ENCODE peak calls at places on chromosome 1, in eight cellular contexts. R is hepatocyte; V is thoracic aorta; G is CD8-positive, alpha-beta T cell; Q is GM23248; H is CD4-positive, alpha-beta memory T cell; W is cardiac muscle cell; J is pancreas. U is an unnamed sample.

GRCh38 chr1:174999926-175000696 is at the start of gene CACYBP:
- DNase-seq in V (no peak), W (peak), G (no peak), Q (peak), J (no peak), R (no peak), H (no peak), U (no peak)

GRCh38 chr1:30895382-30895941 is 13.1 kb downstream of the SDC3 start:
- DNase-seq in Q (no peak), H (no peak), R (no peak), G (no peak), V (no peak), J (no peak), W (peak), U (no peak)

GRCh38 chr1:40182956-40183710 is 21.9 kb downstream of the RLF start:
- DNase-seq in V (no peak), Q (peak), J (no peak), R (peak), H (no peak), W (peak), G (no peak), U (no peak)

GRCh38 chr1:30616759-30617158 is 106.6 kb downstream of the MATN1 start:
- DNase-seq in Q (no peak), G (no peak), H (no peak), R (no peak), J (no peak), V (no peak), W (no peak), U (no peak)

GRCh38 chr1:219322766-219323165 is 149.1 kb downstream of the LYPLAL1 start:
- DNase-seq in G (no peak), J (no peak), H (no peak), Q (no peak), R (no peak), V (no peak), W (no peak), U (no peak)

GRCh38 chr1:107389410-107390075 is 248.7 kb downstream of the NTNG1 start:
- DNase-seq in W (no peak), V (no peak), H (no peak), G (no peak), Q (peak), J (no peak), R (no peak), U (no peak)

GRCh38 chr1:116472431-116472961 is 98.3 kb downstream of the CD58 start:
- DNase-seq in R (no peak), J (no peak), G (no peak), Q (no peak), V (no peak), W (peak), H (no peak), U (no peak)

GRCh38 chr1:47181955-47182680 is 7.7 kb downstream of the PDZK1IP1 start:
- DNase-seq in W (peak), H (no peak), Q (no peak), R (no peak), G (no peak), J (no peak), V (no peak), U (no peak)

GRCh38 chr1:65525297-65526048 is 105.0 kb downstream of the LEPR start:
- DNase-seq in V (no peak), J (peak), W (peak), H (no peak), G (no peak), Q (peak), R (peak), U (no peak)

GRCh38 chr1:67532452-67533216 is 102.4 kb upstream of the SERBP1 start:
- DNase-seq in J (peak), Q (peak), V (no peak), H (peak), W (peak), G (no peak), R (peak), U (peak)

GRCh38 chr1:52002038-52002917 is 11.8 kb upstream of the RAB3B start:
- DNase-seq in Q (peak), G (peak), R (peak), V (peak), H (peak), W (peak), J (peak), U (no peak)

GRCh38 chr1:27122652-27123051 is 32.3 kb downstream of the SLC9A1 start:
- DNase-seq in H (no peak), W (peak), G (no peak), V (peak), J (peak), Q (peak), R (peak), U (peak)
- H3K27ac ChIP-seq in H (no peak), W (no peak), G (no peak), V (peak), J (no peak), Q (peak), R (peak), U (no peak)

GRCh38 chr1:13708380-13709010 is 8.5 kb downstream of the PRDM2 start:
- DNase-seq in Q (no peak), G (no peak), J (no peak), W (no peak), R (peak), H (no peak), V (no peak), U (no peak)

GRCh38 chr1:13703558-13704485 is 3.8 kb downstream of the PRDM2 start:
- DNase-seq in V (no peak), W (no peak), Q (no peak), J (no peak), R (no peak), H (no peak), G (no peak), U (no peak)

GRCh38 chr1:13707211-13707610 is 7.2 kb downstream of the PRDM2 start:
- DNase-seq in W (peak), R (no peak), G (no peak), J (no peak), V (no peak), H (no peak), Q (peak), U (no peak)

GRCh38 chr1:13703128-13703513 is 3.1 kb downstream of the PRDM2 start:
- DNase-seq in R (no peak), W (no peak), J (no peak), V (no peak), G (no peak), Q (no peak), H (no peak), U (no peak)

DNA sequence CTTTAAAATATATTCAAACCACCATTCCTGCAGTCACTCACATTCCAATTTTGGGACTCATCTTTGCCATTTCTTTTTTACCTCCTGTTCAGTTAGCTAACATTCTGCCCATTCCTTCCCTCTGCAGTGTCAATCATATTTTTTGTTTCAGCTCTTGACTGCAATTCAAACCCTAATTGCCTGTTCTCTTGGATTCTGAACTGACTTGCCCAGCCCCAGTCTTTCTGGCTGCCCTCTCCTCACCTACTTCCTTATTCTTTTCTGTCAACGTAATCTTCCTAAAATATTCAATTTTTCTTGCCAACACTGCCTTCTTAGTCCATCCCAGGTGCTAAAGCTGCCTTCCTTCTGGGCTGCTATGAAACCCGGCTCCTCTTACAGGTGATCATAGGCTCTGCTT is 6.1 kb downstream of the PRDM2 start:
- DNase-seq in H (no peak), W (no peak), R (no peak), V (no peak), J (no peak), G (no peak), Q (peak), U (no peak)
- H3K27ac ChIP-seq in H (no peak), W (no peak), R (no peak), V (no peak), J (no peak), G (no peak), Q (no peak), U (no peak)

DNA sequence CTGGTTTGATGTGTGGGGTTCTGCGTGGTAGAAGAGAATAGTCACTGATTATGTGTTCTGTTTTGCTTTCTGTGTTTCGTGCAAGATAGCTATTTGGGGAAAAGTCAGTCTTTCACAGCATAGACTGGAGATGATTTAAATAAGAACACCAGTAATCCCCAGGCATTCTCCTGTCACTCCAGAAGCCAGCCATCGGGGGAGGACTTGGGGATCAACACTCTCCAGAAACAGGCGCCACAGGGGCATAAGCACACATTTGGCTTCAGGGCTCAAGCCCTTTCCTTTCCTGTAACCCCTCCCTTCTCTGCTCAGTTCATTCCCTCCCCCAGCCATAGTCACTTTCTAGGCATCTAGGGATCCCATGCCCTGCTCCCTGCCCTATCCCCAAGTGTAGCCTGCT is 97.3 kb upstream of the BEND5 start:
- DNase-seq in J (no peak), W (no peak), G (no peak), R (no peak), Q (no peak), H (no peak), V (no peak), U (no peak)
- H3K27ac ChIP-seq in J (no peak), W (no peak), G (no peak), R (no peak), Q (no peak), H (no peak), V (no peak), U (no peak)

GRCh38 chr1:43563779-43564616 is 33.3 kb downstream of the PTPRF start:
- DNase-seq in H (no peak), R (peak), J (no peak), Q (no peak), W (peak), V (no peak), G (no peak), U (peak)
- H3K27ac ChIP-seq in H (no peak), R (peak), J (no peak), Q (no peak), W (peak), V (peak), G (no peak), U (peak)

DNA sequence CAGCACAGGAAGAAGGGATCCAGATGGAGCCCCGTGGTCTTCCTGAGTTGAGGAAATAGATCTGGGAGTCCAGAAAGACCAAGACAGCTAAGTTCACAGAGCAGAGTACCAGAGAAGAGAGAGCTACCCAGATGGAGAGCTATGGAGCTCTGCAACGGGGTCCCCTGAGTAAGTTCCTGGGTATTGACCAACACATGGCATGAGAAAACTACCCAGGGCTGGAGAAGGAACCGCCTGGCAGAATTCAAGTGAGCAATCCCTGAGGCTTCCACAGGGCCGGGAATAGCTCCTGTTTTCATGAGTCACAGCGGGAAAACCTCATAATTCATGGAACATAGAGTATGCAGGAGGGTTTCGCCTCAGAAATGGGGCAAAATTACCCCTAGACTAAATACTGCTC is 19.7 kb downstream of the STPG1 start:
- DNase-seq in R (no peak), G (no peak), Q (peak), H (no peak), W (peak), V (no peak), J (no peak), U (no peak)
- H3K27ac ChIP-seq in R (no peak), G (no peak), Q (peak), H (no peak), W (no peak), V (no peak), J (no peak), U (no peak)

DNA sequence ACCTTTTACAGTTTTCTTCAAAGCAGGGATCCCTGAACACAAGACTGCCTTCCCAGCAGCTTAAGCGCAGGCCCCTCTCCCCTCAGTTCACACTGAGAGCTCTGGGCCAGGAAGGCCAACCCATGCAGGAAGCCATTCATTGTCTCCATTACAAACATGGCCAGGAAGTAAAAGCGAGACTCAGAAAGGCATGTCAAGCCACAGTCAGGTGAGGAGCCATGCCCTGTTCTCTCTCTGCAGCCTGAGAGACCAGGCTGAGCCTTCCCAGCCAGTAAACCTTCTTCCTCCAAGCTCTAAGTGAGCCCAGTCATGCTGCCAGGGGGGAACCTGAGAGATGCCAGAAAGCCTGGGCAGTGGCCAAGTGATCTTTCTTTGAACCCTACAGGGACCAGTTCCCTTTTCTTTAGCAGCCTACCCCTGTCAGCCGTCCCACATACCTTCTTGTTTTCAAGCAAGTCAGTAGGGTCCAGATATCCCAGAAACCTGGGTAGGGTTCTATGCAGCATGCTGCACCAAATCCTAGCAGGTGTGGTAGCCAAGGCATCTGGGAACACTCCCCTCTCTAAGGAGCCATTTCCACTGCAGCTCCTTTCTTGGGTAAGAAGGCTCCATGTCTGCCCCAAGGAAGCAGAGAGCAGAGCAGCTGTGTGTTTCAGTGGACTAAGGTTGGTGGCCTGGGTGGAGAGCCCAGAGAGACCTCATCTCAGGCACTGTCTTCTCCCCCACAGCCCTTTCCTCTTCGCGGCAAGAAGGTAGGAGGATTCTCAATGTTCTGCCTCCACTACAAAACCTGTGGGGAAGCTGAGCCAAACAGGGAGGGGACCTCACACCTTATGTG is 974 bp downstream of the TRAF3IP3 start:
- DNase-seq in W (no peak), J (no peak), G (peak), V (no peak), R (no peak), H (peak), Q (no peak), U (no peak)
- H3K27ac ChIP-seq in W (no peak), J (peak), G (peak), V (no peak), R (no peak), H (peak), Q (no peak), U (peak)

DNA sequence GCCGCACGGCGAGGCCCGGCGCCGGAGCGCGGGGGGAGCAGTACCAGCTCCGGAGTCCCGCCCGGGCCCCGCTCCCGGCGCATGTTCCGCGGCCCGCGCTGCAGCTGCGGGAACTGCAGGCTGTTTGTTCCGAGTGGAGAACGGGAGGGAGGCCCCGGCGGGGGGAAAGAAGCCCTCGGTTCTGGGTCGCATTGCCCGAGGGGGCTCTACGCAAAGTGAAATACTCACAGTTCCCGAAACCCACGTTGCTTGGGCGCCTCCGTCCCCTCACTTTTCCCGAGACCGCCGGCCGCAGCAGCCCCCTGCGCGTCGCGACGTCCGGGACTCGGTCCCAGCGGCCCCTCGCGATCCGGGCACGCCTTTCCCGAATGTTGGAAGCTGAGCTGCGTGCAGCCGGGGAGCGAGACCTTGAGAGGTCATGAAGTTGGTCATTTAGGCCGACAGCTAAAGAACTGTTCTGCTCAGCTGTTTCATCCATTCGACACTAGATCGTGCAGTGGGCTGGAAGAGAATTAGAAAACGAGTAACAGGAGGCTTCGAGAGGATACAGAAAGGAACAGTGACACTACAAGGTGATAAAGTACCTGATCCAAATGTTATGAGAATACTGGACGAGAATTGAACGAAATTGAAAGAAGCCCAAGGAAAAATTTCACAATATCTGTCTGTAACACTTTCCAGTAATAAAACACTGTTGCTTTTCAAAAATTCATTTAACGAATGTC is 596 bp upstream of the LIN9 start:
- DNase-seq in V (no peak), J (no peak), H (no peak), Q (peak), R (no peak), W (peak), G (no peak), U (peak)
- H3K27ac ChIP-seq in V (peak), J (no peak), H (no peak), Q (no peak), R (peak), W (peak), G (no peak), U (no peak)

U was measured in caudate nucleus.